ENCODE peak calls at places on chromosomes 16 and 17, in nine cellular contexts. F is COLO829; E is cardiac muscle cell; L is NCI-H1436; K is stimulated activated CD8-positive, alpha-beta memory T cell treated with anti-CD3 and anti-CD28 coated beads, Interleukin-2, amount 100 ng/mL, for 48 hours; I is EL; G is AG09319; T is pulmonary artery endothelial cell; Q is brain pericyte. N is an unnamed sample.

GRCh38 chr17:16989230-16989952 is 17.5 kb upstream of the TNFRSF13B start:
- DNase-seq in I (no peak), G (no peak), K (no peak), F (no peak), L (no peak), T (no peak), Q (no peak), E (no peak), N (peak; percentile 63)

GRCh38 chr16:12907670-12908233 is 6.4 kb downstream of the SHISA9 start:
- DNase-seq in K (no peak), L (peak; percentile 22), I (peak; percentile 1), F (no peak), Q (no peak), T (no peak), G (no peak), E (no peak), N (no peak)

GRCh38 chr16:75494696-75495601 is at the start of gene CHST6:
- DNase-seq in E (peak; percentile 60), L (no peak), T (no peak), K (no peak), G (no peak), Q (no peak), F (peak; percentile 43), I (peak; percentile 33), N (peak; percentile 69)

GRCh38 chr16:69093974-69094373 is 11.5 kb upstream of the HAS3 start:
- DNase-seq in K (no peak), G (no peak), E (no peak), F (no peak), Q (no peak), I (no peak), T (no peak), L (peak; percentile 53), N (no peak)

GRCh38 chr16:9323170-9323569 is 231.7 kb downstream of the HAPSTR1 start:
- DNase-seq in T (no peak), F (no peak), L (no peak), Q (no peak), K (no peak), G (no peak), I (no peak), E (no peak), N (no peak)

GRCh38 chr17:44363613-44364159 is at the start of gene FAM171A2:
- DNase-seq in I (peak; percentile 58), E (peak; percentile 67), G (no peak), T (no peak), F (no peak), K (peak; percentile 50), L (peak; percentile 71), Q (no peak), N (peak; percentile 97)

GRCh38 chr16:46743232-46743719 is 4.9 kb downstream of the MYLK3 start:
- DNase-seq in I (peak; percentile 70), T (no peak), L (no peak), E (peak; percentile 82), F (no peak), Q (no peak), K (no peak), G (no peak), N (peak; percentile 54)

GRCh38 chr17:48012151-48012520 is 25.5 kb downstream of the COPZ2 start:
- DNase-seq in E (peak; percentile 37), Q (no peak), T (no peak), L (peak; percentile 94), F (no peak), I (peak; percentile 50), K (peak; percentile 45), G (no peak), N (peak; percentile 89)

GRCh38 chr17:78611636-78612035 is 34.4 kb upstream of the DNAH17 start:
- DNase-seq in L (no peak), I (no peak), T (no peak), F (no peak), E (peak; percentile 77), K (no peak), G (no peak), Q (no peak), N (no peak)

GRCh38 chr17:48456584-48456983 is 26.6 kb upstream of the SKAP1 start:
- DNase-seq in F (no peak), T (no peak), K (no peak), L (no peak), Q (no peak), E (no peak), I (no peak), G (no peak), N (no peak)

GRCh38 chr16:28042856-28043255 is 20.7 kb downstream of the GSG1L start:
- DNase-seq in T (no peak), Q (no peak), E (peak; percentile 12), L (no peak), I (peak; percentile 17), K (no peak), F (peak; percentile 44), G (peak; percentile 11), N (no peak)

GRCh38 chr16:84288902-84289301 is 5.8 kb upstream of the WFDC1 start:
- DNase-seq in F (no peak), E (no peak), L (no peak), Q (no peak), G (no peak), K (no peak), T (no peak), I (no peak), N (no peak)

GRCh38 chr17:57971572-57971971 is 16.4 kb upstream of the CUEDC1 start:
- DNase-seq in F (no peak), E (no peak), K (no peak), I (no peak), T (no peak), Q (no peak), G (no peak), L (no peak), N (no peak)

GRCh38 chr16:84823926-84824325 is 4.1 kb downstream of the CRISPLD2 start:
- DNase-seq in E (no peak), F (no peak), Q (no peak), T (no peak), L (no peak), K (no peak), G (no peak), I (no peak), N (no peak)

GRCh38 chr17:79214940-79215604 is 140.4 kb downstream of the ENGASE start:
- DNase-seq in I (no peak), F (no peak), E (no peak), L (no peak), K (no peak), Q (no peak), T (no peak), G (no peak), N (no peak)

GRCh38 chr17:76275382-76276068 is 10.4 kb downstream of the UBALD2 start:
- DNase-seq in Q (no peak), G (no peak), E (no peak), I (no peak), K (no peak), L (no peak), F (no peak), T (no peak), N (no peak)

GRCh38 chr16:80433617-80434016 is 107.2 kb upstream of the DYNLRB2 start:
- DNase-seq in I (no peak), G (no peak), F (no peak), T (no peak), E (no peak), K (no peak), Q (no peak), L (no peak), N (no peak)

GRCh38 chr17:15451681-15452080 is 15.7 kb downstream of the CDRT4 start:
- DNase-seq in E (no peak), G (no peak), K (no peak), Q (no peak), I (peak; percentile 62), T (no peak), F (peak; percentile 29), L (no peak), N (no peak)

GRCh38 chr17:77423589-77424451 is 283.1 kb downstream of the SEC14L1 start:
- DNase-seq in T (peak; percentile 87), F (peak; percentile 60), E (peak; percentile 96), I (peak; percentile 96), Q (peak; percentile 92), L (no peak), K (no peak), G (peak; percentile 93), N (no peak)

GRCh38 chr16:4981473-4981872 is 23.3 kb downstream of the SEC14L5 start:
- DNase-seq in T (no peak), L (no peak), I (no peak), E (no peak), F (no peak), G (no peak), Q (no peak), K (no peak), N (no peak)

GRCh38 chr17:46044286-46044928 is 45.4 kb downstream of the STH start:
- DNase-seq in L (peak; percentile 71), I (peak; percentile 89), T (peak; percentile 76), Q (peak; percentile 71), K (no peak), E (peak; percentile 95), G (peak; percentile 83), F (peak; percentile 63), N (peak; percentile 57)

GRCh38 chr17:28949185-28950016 is 1.9 kb downstream of the PHF12 start:
- DNase-seq in Q (no peak), F (no peak), I (peak; percentile 71), E (peak; percentile 53), G (no peak), L (peak; percentile 24), K (peak; percentile 56), T (no peak), N (peak; percentile 82)

N was measured in B cell.